ENCODE peak calls at places on chromosomes 13 and 19, in eight cellular contexts. V is tibial nerve, J is sigmoid colon, K is upper lobe of left lung, X is transverse colon, N is K562, I is suprapubic skin, F is HepG2. A is an unnamed sample. For H3K27me3, the result is how much of the 10 kb centered on the place peaks cover.

GRCh38 chr19:30719189-30719990 is 347.2 kb downstream of the ZNF536 start:
- DNase-seq in V (peak), J (peak), K (peak), X (peak), N (no peak), I (peak), F (no peak), A (peak)

GRCh38 chr19:33134571-33135041 is 2.7 kb downstream of the WDR88 start:
- DNase-seq in V (no peak), J (no peak), K (no peak), X (no peak), N (peak), I (no peak), F (no peak), A (no peak)

GRCh38 chr13:50678464-50679162 is 164.9 kb downstream of the DLEU7 start:
- DNase-seq in V (no peak), J (no peak), K (no peak), X (no peak), N (no peak), I (no peak), F (no peak), A (no peak)

GRCh38 chr19:17202249-17202648 is 12.9 kb upstream of the USE1 start:
- DNase-seq in V (no peak), J (no peak), K (no peak), X (no peak), N (no peak), I (no peak), F (no peak), A (no peak)

GRCh38 chr13:74074723-74075122 is 59.5 kb downstream of the KLF12 start:
- DNase-seq in V (no peak), J (no peak), K (no peak), X (no peak), N (no peak), I (no peak), F (no peak), A (no peak)

GRCh38 chr19:58096884-58097283 is 1.1 kb downstream of the ZSCAN18 start:
- DNase-seq in V (no peak), J (no peak), K (no peak), X (no peak), N (no peak), I (no peak), F (no peak), A (no peak)

GRCh38 chr19:46697142-46697960 is 19.6 kb downstream of the PRKD2 start:
- DNase-seq in V (peak), J (peak), K (peak), X (peak), N (peak), I (peak), F (no peak), A (peak)

GRCh38 chr19:4201798-4202197 is 19.3 kb downstream of the ANKRD24 start:
- DNase-seq in V (no peak), J (no peak), K (no peak), X (no peak), N (no peak), I (no peak), F (no peak), A (no peak)

GRCh38 chr19:45499196-45500180 is 1.2 kb downstream of the PPM1N start:
- DNase-seq in V (no peak), J (no peak), K (no peak), X (peak), N (peak), I (no peak), F (no peak), A (no peak)

GRCh38 chr13:110447058-110447511 is 114.4 kb downstream of the RAB20 start:
- DNase-seq in V (no peak), J (no peak), K (no peak), X (no peak), N (no peak), I (no peak), F (peak), A (no peak)

GRCh38 chr13:110466261-110466660 is 95.3 kb downstream of the RAB20 start:
- DNase-seq in V (no peak), J (no peak), K (no peak), X (no peak), N (no peak), I (no peak), F (no peak), A (no peak)

GRCh38 chr13:93727301-93728141 is 500.9 kb downstream of the GPC6 start:
- DNase-seq in V (no peak), J (no peak), K (no peak), X (no peak), N (no peak), I (no peak), F (peak), A (no peak)

GRCh38 chr13:109249780-109250528 is 536.4 kb downstream of the IRS2 start:
- DNase-seq in V (no peak), J (no peak), K (no peak), X (no peak), N (no peak), I (no peak), F (no peak), A (no peak)

GRCh38 chr13:99028890-99029289 is 51.0 kb upstream of the DOCK9 start:
- DNase-seq in V (no peak), J (no peak), K (peak), X (no peak), N (peak), I (no peak), F (no peak), A (no peak)

GRCh38 chr13:70394149-70394548 is 285.9 kb upstream of the KLHL1 start:
- DNase-seq in V (no peak), J (no peak), K (no peak), X (no peak), N (no peak), I (no peak), F (no peak), A (no peak)

GRCh38 chr13:108859202-108860012 is 230.0 kb downstream of the MYO16 start:
- DNase-seq in V (no peak), J (no peak), K (no peak), X (no peak), N (no peak), I (no peak), F (no peak), A (no peak)

GRCh38 chr13:112781881-112782361 is 92.1 kb downstream of the ATP11A start:
- DNase-seq in V (no peak), J (peak), K (peak), X (no peak), N (no peak), I (no peak), F (no peak), A (peak)

GRCh38 chr19:38291855-38292254 is 12.2 kb upstream of the C19orf33 start:
- DNase-seq in V (no peak), J (no peak), K (no peak), X (no peak), N (no peak), I (no peak), F (no peak), A (no peak)

GRCh38 chr19:38288127-38288855 is 15.8 kb upstream of the C19orf33 start:
- DNase-seq in V (no peak), J (no peak), K (no peak), X (no peak), N (no peak), I (no peak), F (no peak), A (no peak)

GRCh38 chr19:38289955-38290354 is 14.1 kb upstream of the C19orf33 start:
- DNase-seq in V (no peak), J (no peak), K (no peak), X (no peak), N (no peak), I (no peak), F (no peak), A (no peak)

GRCh38 chr19:38293281-38293680 is 10.8 kb upstream of the C19orf33 start:
- DNase-seq in V (no peak), J (no peak), K (no peak), X (no peak), N (no peak), I (no peak), F (no peak), A (no peak)

GRCh38 chr19:38290631-38291147 is 13.4 kb upstream of the C19orf33 start:
- DNase-seq in V (no peak), J (no peak), K (peak), X (no peak), N (no peak), I (no peak), F (no peak), A (peak)
- TF ChIP-seq EP300 in V (no peak), J (no peak), K (no peak), X (no peak), N (no peak), I (no peak), F (no peak), A (no peak)

GRCh38 chr13:28425796-28426195 is 69.1 kb downstream of the FLT1 start:
- DNase-seq in V (no peak), J (no peak), K (no peak), X (no peak), N (no peak), I (no peak), F (no peak), A (no peak)
- H3K27me3 ChIP-seq in V (under half), J (under half), K (under half), X (under half), N (under half), I (under half), F (under half), A (under half)

DNA sequence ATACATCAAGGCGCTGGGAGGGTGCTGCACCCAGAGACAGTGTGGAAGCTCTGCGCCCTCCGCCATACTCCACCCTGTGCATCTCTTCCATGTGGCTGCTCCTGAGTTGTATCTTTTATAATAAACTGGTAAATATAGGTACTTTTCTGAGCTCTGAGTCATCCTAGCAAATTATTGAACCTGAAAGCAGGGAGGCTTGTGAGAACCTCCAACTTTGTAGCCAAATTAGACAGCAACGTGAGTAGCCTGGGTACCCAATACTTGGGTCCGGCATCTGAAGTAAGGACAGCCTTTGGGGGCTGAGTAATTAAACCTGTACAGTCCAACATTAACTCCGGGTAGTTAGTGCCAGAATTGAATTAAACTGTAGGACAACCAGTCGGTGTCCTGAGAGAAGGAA is 57.4 kb downstream of the RUBCNL start:
- DNase-seq in V (no peak), J (no peak), K (no peak), X (no peak), N (no peak), I (no peak), F (no peak), A (no peak)
- TF ChIP-seq EP300 in V (no peak), J (no peak), K (no peak), X (no peak), N (no peak), I (no peak), F (no peak), A (no peak)

GRCh38 chr19:35293733-35294309 is 1.9 kb downstream of the MAG start:
- DNase-seq in V (no peak), J (no peak), K (no peak), X (no peak), N (peak), I (no peak), F (no peak), A (no peak)
- H3K27me3 ChIP-seq in V (half or more), J (under half), K (under half), X (under half), N (under half), I (half or more), F (under half), A (under half)